ENCODE peak calls at places on chromosome 12, in eight cellular contexts. B is dorsolateral prefrontal cortex, I is stomach, F is endothelial cell of umbilical vein, M is right lobe of liver, K is fibroblast of lung, E is prostate gland, A is colonic mucosa. O is an unnamed sample.
A peak's percentile ranks its signal among the peaks of the same experiment; 100 is the strongest.

GRCh38 chr12:49872781-49873181 is 29.9 kb upstream of the BCDIN3D start:
- DNase-seq in M (no peak), K (peak; percentile 22), A (no peak), B (peak; percentile 48), E (no peak), F (no peak), I (no peak), O (no peak)

GRCh38 chr12:28966049-28966778 is 182.9 kb upstream of the FAR2 start:
- DNase-seq in I (peak; percentile 80), M (no peak), F (peak; percentile 80), K (peak; percentile 37), E (peak; percentile 36), A (no peak), B (no peak), O (no peak)

GRCh38 chr12:124162151-124163110 is 132.5 kb upstream of the RFLNA start:
- DNase-seq in K (no peak), M (no peak), E (no peak), B (no peak), A (peak; percentile 71), I (peak; percentile 39), F (no peak), O (no peak)

GRCh38 chr12:25495336-25496097 is 57.6 kb downstream of the LMNTD1 start:
- DNase-seq in K (peak; percentile 65), F (no peak), I (no peak), M (no peak), E (no peak), B (no peak), A (no peak), O (no peak)

GRCh38 chr12:45273717-45274271 is 57.9 kb downstream of the ANO6 start:
- DNase-seq in K (peak; percentile 89), M (no peak), I (no peak), F (peak; percentile 95), B (no peak), A (no peak), E (no peak), O (no peak)

GRCh38 chr12:17108877-17109520 is 503.0 kb upstream of the LMO3 start:
- DNase-seq in F (no peak), B (no peak), I (no peak), A (no peak), K (no peak), E (no peak), M (no peak), O (no peak)

GRCh38 chr12:15545329-15545728 is 223.0 kb downstream of the PTPRO start:
- DNase-seq in M (no peak), A (no peak), K (no peak), B (no peak), F (no peak), E (no peak), I (no peak), O (no peak)

GRCh38 chr12:18629445-18629844 is 108.4 kb downstream of the PLCZ1 start:
- DNase-seq in I (no peak), B (no peak), A (no peak), F (no peak), M (no peak), E (no peak), K (no peak), O (no peak)

GRCh38 chr12:123034865-123035264 is 54.4 kb downstream of the ARL6IP4 start:
- DNase-seq in K (peak; percentile 33), A (no peak), E (no peak), I (no peak), F (no peak), M (no peak), B (no peak), O (no peak)

GRCh38 chr12:62911288-62911687 is 23.7 kb downstream of the PPM1H start:
- DNase-seq in E (no peak), K (no peak), A (no peak), F (no peak), B (no peak), I (no peak), M (no peak), O (no peak)

GRCh38 chr12:75048763-75049162 is 160.9 kb downstream of the KCNC2 start:
- DNase-seq in A (no peak), I (no peak), K (no peak), F (no peak), E (peak; percentile 11), M (no peak), B (no peak), O (no peak)

GRCh38 chr12:59357811-59358210 is 238.0 kb upstream of the SLC16A7 start:
- DNase-seq in A (no peak), E (no peak), K (peak; percentile 9), B (no peak), M (no peak), F (no peak), I (no peak), O (no peak)

GRCh38 chr12:5343711-5344110 is 88.2 kb upstream of the NTF3 start:
- DNase-seq in A (no peak), F (no peak), E (no peak), B (no peak), K (no peak), I (no peak), M (no peak), O (no peak)

GRCh38 chr12:10067259-10067658 is 31.5 kb downstream of the CLEC1A start:
- DNase-seq in E (no peak), B (no peak), M (no peak), K (no peak), A (no peak), F (peak; percentile 87), I (no peak), O (no peak)

GRCh38 chr12:24232531-24232930 is 283.1 kb upstream of the SOX5 start:
- DNase-seq in K (no peak), E (no peak), I (no peak), F (no peak), M (no peak), A (no peak), B (no peak), O (no peak)

GRCh38 chr12:7787574-7788315 is 1.5 kb upstream of the NANOG start:
- DNase-seq in F (no peak), A (no peak), I (no peak), E (no peak), M (no peak), B (no peak), K (peak; percentile 26), O (no peak)

GRCh38 chr12:95859344-95859816 is 628 bp downstream of the SNRPF start:
- DNase-seq in M (no peak), K (peak; percentile 34), B (no peak), A (no peak), F (no peak), E (no peak), I (no peak), O (no peak)

GRCh38 chr12:66717049-66717448 is 38.2 kb upstream of the GRIP1 start:
- DNase-seq in M (no peak), B (no peak), E (no peak), I (no peak), F (no peak), K (no peak), A (no peak), O (no peak)
- TF ChIP-seq CTCF in M (no peak), B (no peak), E (no peak), I (no peak), F (no peak), K (no peak), A (no peak), O (no peak)

GRCh38 chr12:11805043-11805442 is 155.6 kb downstream of the ETV6 start:
- DNase-seq in E (no peak), M (no peak), I (no peak), F (no peak), B (no peak), A (no peak), K (no peak), O (no peak)

GRCh38 chr12:11798856-11799530 is 149.5 kb downstream of the ETV6 start:
- DNase-seq in A (no peak), K (peak; percentile 58), I (no peak), B (no peak), M (no peak), E (no peak), F (peak; percentile 98), O (no peak)

GRCh38 chr12:11797993-11798720 is 148.7 kb downstream of the ETV6 start:
- DNase-seq in I (no peak), E (no peak), K (no peak), F (no peak), M (no peak), A (no peak), B (no peak), O (no peak)

GRCh38 chr12:11804130-11804529 is 154.7 kb downstream of the ETV6 start:
- DNase-seq in M (no peak), I (no peak), K (no peak), F (no peak), E (no peak), A (no peak), B (no peak), O (no peak)

DNA sequence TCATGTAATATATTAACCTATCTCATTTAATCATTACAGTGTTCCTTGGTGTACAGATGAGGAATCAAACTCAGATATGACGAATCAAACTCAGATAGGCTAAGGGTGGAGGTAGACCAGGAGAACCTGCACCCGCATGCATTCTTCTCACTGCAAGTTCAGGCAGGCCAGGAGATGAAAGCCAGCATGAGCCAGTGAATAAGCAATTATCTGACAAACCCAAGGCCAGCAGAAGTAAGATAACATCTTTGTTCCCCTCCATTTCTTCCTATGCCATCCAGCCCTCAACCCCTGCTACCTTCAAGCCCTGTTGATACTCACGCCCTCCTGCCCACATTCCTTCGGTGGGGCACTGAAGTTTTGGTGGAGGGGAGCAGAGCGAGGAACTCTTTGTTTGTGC is 152.2 kb downstream of the ETV6 start:
- DNase-seq in I (no peak), M (no peak), E (no peak), A (no peak), K (no peak), B (no peak), F (no peak), O (no peak)
- H3K27ac ChIP-seq in I (no peak overlapping the region), M (no peak overlapping the region), E (no peak overlapping the region), A (no peak overlapping the region), K (no peak overlapping the region), B (no peak overlapping the region), F (no peak overlapping the region), O (no peak overlapping the region)

GRCh38 chr12:106736051-106736957 is 38.2 kb upstream of the RIC8B start:
- DNase-seq in F (no peak), B (no peak), K (no peak), M (no peak), I (no peak), A (no peak), E (no peak), O (no peak)
- TF ChIP-seq CTCF in F (no peak), B (no peak), K (no peak), M (no peak), I (no peak), A (no peak), E (no peak), O (no peak)

GRCh38 chr12:93107943-93108342 is 178.8 kb upstream of the EEA1 start:
- DNase-seq in M (no peak), K (no peak), E (no peak), A (no peak), F (no peak), B (no peak), I (no peak), O (no peak)
- H3K27ac ChIP-seq in M (no peak overlapping the region), K (no peak overlapping the region), E (no peak overlapping the region), A (no peak overlapping the region), F (no peak overlapping the region), B (peak overlapping the region; percentile 42), I (no peak overlapping the region), O (no peak overlapping the region)